ENCODE peak calls at places on chromosomes 16 and 17, in five cellular contexts. W is testis, J is HCT116, R is lower lobe of right lung, E is esophagus squamous epithelium. X is an unnamed sample. For H3K9me3, the result is how much of the 10 kb centered on the place peaks cover.

GRCh38 chr17:8832711-8833352 is 33.7 kb upstream of the MFSD6L start:
- DNase-seq in W (peak), J (peak), R (peak), E (no peak), X (no peak)

GRCh38 chr16:69338557-69339288 is 641 bp downstream of the COG8 start:
- DNase-seq in W (no peak), J (no peak), R (no peak), E (no peak), X (no peak)

GRCh38 chr16:57941016-57941656 is 29.8 kb downstream of the CNGB1 start:
- DNase-seq in W (peak), J (no peak), R (peak), E (no peak), X (no peak)

GRCh38 chr16:2034695-2035430 is 8.2 kb downstream of the NHERF2 start:
- DNase-seq in W (no peak), J (no peak), R (no peak), E (no peak), X (no peak)

GRCh38 chr16:88035292-88035691 is 84.1 kb downstream of the BANP start:
- DNase-seq in W (no peak), J (no peak), R (no peak), E (no peak), X (no peak)

GRCh38 chr17:17507465-17508011 is 11.3 kb upstream of the RASD1 start:
- DNase-seq in W (no peak), J (no peak), R (peak), E (no peak), X (no peak)

GRCh38 chr17:18066866-18067265 is 20.9 kb upstream of the DRG2 start:
- DNase-seq in W (no peak), J (no peak), R (no peak), E (no peak), X (no peak)

GRCh38 chr16:54545890-54546476 is 259.4 kb upstream of the IRX3 start:
- DNase-seq in W (no peak), J (no peak), R (no peak), E (no peak), X (no peak)

GRCh38 chr16:86883583-86884188 is 305.3 kb downstream of the FOXL1 start:
- DNase-seq in W (no peak), J (no peak), R (no peak), E (no peak), X (no peak)

GRCh38 chr16:74580828-74581227 is 26.1 kb downstream of the GLG1 start:
- DNase-seq in W (no peak), J (no peak), R (no peak), E (no peak), X (no peak)

GRCh38 chr17:29010129-29010528 is 4.3 kb upstream of the SEZ6 start:
- DNase-seq in W (no peak), J (no peak), R (no peak), E (no peak), X (no peak)

GRCh38 chr16:73031155-73031866 is 16.6 kb downstream of the ZFHX3 start:
- DNase-seq in W (no peak), J (no peak), R (no peak), E (no peak), X (no peak)

GRCh38 chr16:14378131-14378551 is 251.9 kb downstream of the PARN start:
- DNase-seq in W (no peak), J (peak), R (no peak), E (no peak), X (peak)

GRCh38 chr17:15274017-15274416 is 8.9 kb upstream of the PMP22 start:
- DNase-seq in W (no peak), J (no peak), R (no peak), E (no peak), X (no peak)

GRCh38 chr17:77449908-77450741 is 309.4 kb downstream of the SEC14L1 start:
- DNase-seq in W (peak), J (no peak), R (no peak), E (no peak), X (no peak)

GRCh38 chr17:218711-219110 is 37.3 kb upstream of the DOC2B start:
- DNase-seq in W (no peak), J (no peak), R (peak), E (no peak), X (no peak)

GRCh38 chr16:75535901-75536300 is at the start of gene CHST5:
- DNase-seq in W (no peak), J (no peak), R (no peak), E (no peak), X (no peak)

GRCh38 chr17:79866791-79867190 is 27.6 kb upstream of the CBX4 start:
- DNase-seq in W (no peak), J (no peak), R (peak), E (no peak), X (no peak)

GRCh38 chr16:31327675-31328225 is 27.2 kb upstream of the ITGAX start:
- DNase-seq in W (no peak), J (no peak), R (no peak), E (no peak), X (no peak)

GRCh38 chr17:66275651-66276050 is 26.8 kb upstream of the PRKCA start:
- DNase-seq in W (no peak), J (peak), R (no peak), E (no peak), X (peak)

GRCh38 chr16:66609139-66609510 is 4.6 kb downstream of the CMTM3 start:
- DNase-seq in W (no peak), J (no peak), R (no peak), E (no peak), X (no peak)

GRCh38 chr17:17117923-17118322 is 75.7 kb downstream of the MPRIP start:
- DNase-seq in W (no peak), J (no peak), R (no peak), E (no peak), X (no peak)

GRCh38 chr16:67247698-67248400 is 568 bp upstream of the FHOD1 start:
- DNase-seq in W (no peak), J (no peak), R (no peak), E (no peak), X (no peak)

GRCh38 chr16:27049117-27049516 is 17.6 kb upstream of the C16orf82 start:
- DNase-seq in W (no peak), J (no peak), R (no peak), E (no peak), X (no peak)

GRCh38 chr17:19017804-19018599 is 13.4 kb upstream of the FAM83G start:
- DNase-seq in W (no peak), J (no peak), R (peak), E (no peak), X (no peak)

GRCh38 chr17:7336240-7337175 is at the start of gene ACAP1:
- DNase-seq in W (no peak), J (no peak), R (peak), E (no peak), X (no peak)

GRCh38 chr16:81642943-81643342 is 136.1 kb upstream of the PLCG2 start:
- DNase-seq in W (no peak), J (no peak), R (no peak), E (no peak), X (no peak)

GRCh38 chr16:57007050-57007449 is 17.7 kb downstream of the NLRC5 start:
- DNase-seq in W (no peak), J (no peak), R (no peak), E (no peak), X (no peak)

GRCh38 chr17:69960755-69961154 is 114.3 kb upstream of the KCNJ16 start:
- DNase-seq in W (peak), J (no peak), R (peak), E (no peak), X (no peak)

GRCh38 chr16:51151435-51151950 is 423 bp upstream of the SALL1 start:
- DNase-seq in W (peak), J (no peak), R (no peak), E (no peak), X (no peak)

GRCh38 chr17:38747385-38748328 is 479 bp downstream of the PCGF2 start:
- DNase-seq in W (no peak), J (no peak), R (peak), E (no peak), X (no peak)

GRCh38 chr17:60455378-60455777 is 33.1 kb downstream of the CHCT1 start:
- DNase-seq in W (no peak), J (no peak), R (no peak), E (no peak), X (no peak)
- TF ChIP-seq CTCF in W (no peak), J (no peak), R (no peak), E (no peak), X (no peak)

GRCh38 chr17:72399023-72399607 is 278.3 kb downstream of the SOX9 start:
- DNase-seq in W (no peak), J (no peak), R (no peak), E (no peak), X (no peak)
- H3K9me3 ChIP-seq in W (under half), J (under half), R (under half), E (under half), X (under half)

DNA sequence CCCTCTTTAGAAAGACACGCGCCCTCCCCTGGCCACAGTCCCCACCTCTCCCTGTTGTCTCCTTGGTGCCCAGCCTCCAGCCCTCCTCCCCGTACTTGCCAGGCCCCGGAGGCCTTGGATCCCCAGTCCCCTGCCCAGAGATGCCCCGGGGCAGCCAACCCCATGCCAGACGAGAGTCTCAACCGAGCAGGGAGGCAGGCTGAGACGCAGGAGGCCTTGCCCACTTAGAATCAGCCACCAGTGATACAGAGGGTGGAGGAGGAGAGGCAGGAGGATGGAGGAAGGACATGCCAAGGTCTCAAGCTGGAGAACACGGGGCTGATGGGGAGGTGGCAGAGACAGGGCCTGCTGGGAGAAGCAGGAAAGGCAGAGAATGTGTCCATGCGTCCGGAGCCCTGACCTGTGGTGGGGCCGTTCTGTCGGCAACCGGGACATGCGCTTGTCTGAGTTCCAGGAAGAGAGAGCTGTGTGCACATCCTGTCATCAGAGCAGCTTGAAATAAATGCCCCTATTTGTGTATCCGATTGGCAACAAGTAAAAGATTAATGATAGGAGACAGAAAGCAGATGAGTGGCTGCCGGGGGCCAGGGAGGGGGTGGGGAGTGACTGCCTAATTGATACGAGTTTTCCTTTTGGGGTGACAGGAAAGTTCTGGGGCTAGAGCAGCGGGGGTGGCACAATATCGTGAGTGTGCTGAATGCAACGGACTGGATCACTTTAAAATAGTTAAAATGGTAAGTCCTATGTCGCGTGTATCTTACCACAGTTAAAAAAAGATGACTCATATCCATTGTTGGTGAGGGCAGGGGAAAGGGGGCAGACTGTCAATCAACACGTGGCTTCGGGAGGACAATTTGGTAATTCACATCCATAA is 44.7 kb upstream of the MEAK7 start:
- DNase-seq in W (no peak), J (no peak), R (peak), E (no peak), X (no peak)
- H3K4me3 ChIP-seq in W (no peak), J (no peak), R (no peak), E (peak), X (no peak)

GRCh38 chr17:41987642-41988041 is 21.0 kb downstream of the CNP start:
- DNase-seq in W (no peak), J (no peak), R (no peak), E (no peak), X (no peak)
- TF ChIP-seq CTCF in W (no peak), J (no peak), R (no peak), E (no peak), X (no peak)